ENCODE peak calls at places on chromosomes 6 and 20, in nine cellular contexts. A is transverse colon, T is AML-193, N is amniotic stem cell, O is AG09309, S is NCI-H2029, B is Karpas-422, X is A549, H is GM20000. D is an unnamed sample.

GRCh38 chr20:61919239-61919638 is 146.4 kb downstream of the TAF4 start:
- DNase-seq in S (no peak), B (no peak), T (no peak), N (no peak), A (no peak), X (no peak), H (no peak), O (no peak), D (no peak)

GRCh38 chr6:148969679-148970078 is 222.8 kb downstream of the UST start:
- DNase-seq in N (no peak), O (no peak), A (peak), B (no peak), T (no peak), S (peak), X (no peak), H (no peak), D (peak)

GRCh38 chr6:91299544-91300491 is 712.9 kb upstream of the MAP3K7 start:
- DNase-seq in X (no peak), S (no peak), H (no peak), A (peak), O (no peak), N (no peak), T (no peak), B (no peak), D (peak)

GRCh38 chr6:37204014-37204751 is 34.2 kb downstream of the PIM1 start:
- DNase-seq in H (no peak), B (no peak), O (no peak), A (peak), N (no peak), X (no peak), T (no peak), S (peak), D (no peak)

GRCh38 chr20:1335961-1336698 is 7.2 kb upstream of the SDCBP2 start:
- DNase-seq in B (no peak), H (no peak), S (no peak), A (no peak), X (no peak), O (no peak), N (no peak), T (no peak), D (no peak)

GRCh38 chr6:87200469-87201174 is 45.3 kb downstream of the ZNF292 start:
- DNase-seq in B (no peak), A (no peak), O (peak), H (no peak), T (peak), X (no peak), S (no peak), N (no peak), D (no peak)

GRCh38 chr20:37986873-37987601 is 46.2 kb downstream of the TTI1 start:
- DNase-seq in N (no peak), O (no peak), T (no peak), X (no peak), B (no peak), H (no peak), S (peak), A (peak), D (no peak)

GRCh38 chr6:170049641-170050491 is 241.0 kb downstream of the DLL1 start:
- DNase-seq in X (no peak), H (no peak), O (peak), B (no peak), S (no peak), T (peak), A (peak), N (no peak), D (no peak)

GRCh38 chr6:160767019-160767646 is 65.1 kb downstream of the PLG start:
- DNase-seq in B (peak), O (no peak), A (peak), X (peak), H (peak), S (no peak), N (no peak), T (no peak), D (no peak)

GRCh38 chr6:158758941-158759479 is 60.2 kb downstream of the EZR start:
- DNase-seq in N (no peak), O (no peak), S (peak), H (no peak), T (no peak), B (no peak), A (no peak), X (no peak), D (no peak)

GRCh38 chr6:29965873-29966601 is 23.7 kb downstream of the HLA-A start:
- DNase-seq in S (peak), A (peak), H (peak), O (no peak), X (peak), B (peak), N (no peak), T (peak), D (no peak)

GRCh38 chr6:72564231-72564630 is 57.6 kb upstream of the KCNQ5 start:
- DNase-seq in H (no peak), S (no peak), O (no peak), X (no peak), B (no peak), N (no peak), T (no peak), A (no peak), D (no peak)

GRCh38 chr6:45666844-45667243 is 289.1 kb upstream of the SUPT3H start:
- DNase-seq in T (no peak), B (no peak), X (no peak), O (no peak), H (no peak), S (no peak), N (no peak), A (no peak), D (no peak)